ENCODE peak calls at places on chromosomes 5 and 9, in nine cellular contexts. One of them, this sample, is unnamed.

GRCh38 chr5:124808842-124809268 is 62.4 kb upstream of the ZNF608 start:
- DNase-seq in substantia nigra: no peak
- DNase-seq in ELF-1: no peak
- DNase-seq in fibroblast of mammary gland: no peak
- DNase-seq in Ammon's horn: no peak
- DNase-seq in NCI-H69: no peak
- DNase-seq in activated CD8-positive, alpha-beta memory T cell treated with anti-CD3 and anti-CD28 coated beads for 4 hours: no peak
- DNase-seq in fibroblast of lung: no peak
- DNase-seq in ACHN: no peak
- DNase-seq in this sample: no peak

GRCh38 chr5:153672347-153673090 is 182.0 kb downstream of the GRIA1 start:
- DNase-seq in ELF-1: no peak
- DNase-seq in Ammon's horn: no peak
- DNase-seq in activated CD8-positive, alpha-beta memory T cell treated with anti-CD3 and anti-CD28 coated beads for 4 hours: no peak
- DNase-seq in ACHN: no peak
- DNase-seq in fibroblast of lung: peak
- DNase-seq in fibroblast of mammary gland: peak
- DNase-seq in substantia nigra: no peak
- DNase-seq in NCI-H69: no peak
- DNase-seq in this sample: no peak

GRCh38 chr9:130194406-130194932 is 22.3 kb downstream of the NCS1 start:
- DNase-seq in activated CD8-positive, alpha-beta memory T cell treated with anti-CD3 and anti-CD28 coated beads for 4 hours: no peak
- DNase-seq in Ammon's horn: no peak
- DNase-seq in NCI-H69: peak
- DNase-seq in fibroblast of lung: no peak
- DNase-seq in ACHN: no peak
- DNase-seq in substantia nigra: no peak
- DNase-seq in fibroblast of mammary gland: no peak
- DNase-seq in ELF-1: no peak
- DNase-seq in this sample: no peak

GRCh38 chr9:116083837-116084236 is 69.8 kb upstream of the PAPPA start:
- DNase-seq in substantia nigra: no peak
- DNase-seq in NCI-H69: no peak
- DNase-seq in Ammon's horn: no peak
- DNase-seq in ACHN: no peak
- DNase-seq in activated CD8-positive, alpha-beta memory T cell treated with anti-CD3 and anti-CD28 coated beads for 4 hours: no peak
- DNase-seq in fibroblast of lung: no peak
- DNase-seq in fibroblast of mammary gland: no peak
- DNase-seq in ELF-1: no peak
- DNase-seq in this sample: no peak

GRCh38 chr9:37913480-37914153 is 9.7 kb upstream of the SLC25A51 start:
- DNase-seq in substantia nigra: peak
- DNase-seq in fibroblast of lung: peak
- DNase-seq in ELF-1: peak
- DNase-seq in fibroblast of mammary gland: peak
- DNase-seq in activated CD8-positive, alpha-beta memory T cell treated with anti-CD3 and anti-CD28 coated beads for 4 hours: peak
- DNase-seq in ACHN: peak
- DNase-seq in Ammon's horn: peak
- DNase-seq in NCI-H69: peak
- DNase-seq in this sample: peak

GRCh38 chr9:95724253-95724991 is 151.1 kb upstream of the ERCC6L2 start:
- DNase-seq in fibroblast of mammary gland: no peak
- DNase-seq in Ammon's horn: no peak
- DNase-seq in ACHN: no peak
- DNase-seq in NCI-H69: no peak
- DNase-seq in substantia nigra: no peak
- DNase-seq in fibroblast of lung: no peak
- DNase-seq in activated CD8-positive, alpha-beta memory T cell treated with anti-CD3 and anti-CD28 coated beads for 4 hours: peak
- DNase-seq in ELF-1: no peak
- DNase-seq in this sample: peak

GRCh38 chr9:2096376-2096970 is 81.3 kb downstream of the SMARCA2 start:
- DNase-seq in ACHN: no peak
- DNase-seq in fibroblast of mammary gland: no peak
- DNase-seq in fibroblast of lung: no peak
- DNase-seq in ELF-1: no peak
- DNase-seq in substantia nigra: no peak
- DNase-seq in NCI-H69: no peak
- DNase-seq in Ammon's horn: no peak
- DNase-seq in activated CD8-positive, alpha-beta memory T cell treated with anti-CD3 and anti-CD28 coated beads for 4 hours: no peak
- DNase-seq in this sample: no peak

GRCh38 chr9:101791938-101792337 is 53.5 kb upstream of the GRIN3A start:
- DNase-seq in fibroblast of mammary gland: peak
- DNase-seq in Ammon's horn: peak
- DNase-seq in substantia nigra: no peak
- DNase-seq in ELF-1: peak
- DNase-seq in activated CD8-positive, alpha-beta memory T cell treated with anti-CD3 and anti-CD28 coated beads for 4 hours: no peak
- DNase-seq in fibroblast of lung: peak
- DNase-seq in NCI-H69: peak
- DNase-seq in ACHN: peak
- DNase-seq in this sample: peak

GRCh38 chr5:159324097-159324760 is 6.1 kb downstream of the IL12B start:
- DNase-seq in substantia nigra: no peak
- DNase-seq in NCI-H69: no peak
- DNase-seq in fibroblast of lung: peak
- DNase-seq in ACHN: peak
- DNase-seq in Ammon's horn: no peak
- DNase-seq in activated CD8-positive, alpha-beta memory T cell treated with anti-CD3 and anti-CD28 coated beads for 4 hours: no peak
- DNase-seq in ELF-1: peak
- DNase-seq in fibroblast of mammary gland: peak
- DNase-seq in this sample: no peak

GRCh38 chr5:150503386-150503785 is 4.5 kb upstream of the NDST1 start:
- DNase-seq in fibroblast of mammary gland: no peak
- DNase-seq in fibroblast of lung: no peak
- DNase-seq in activated CD8-positive, alpha-beta memory T cell treated with anti-CD3 and anti-CD28 coated beads for 4 hours: no peak
- DNase-seq in ACHN: no peak
- DNase-seq in substantia nigra: no peak
- DNase-seq in NCI-H69: no peak
- DNase-seq in Ammon's horn: no peak
- DNase-seq in ELF-1: no peak
- DNase-seq in this sample: no peak

GRCh38 chr9:124239249-124240073 is 18.3 kb upstream of the NEK6 start:
- DNase-seq in ACHN: no peak
- DNase-seq in NCI-H69: peak
- DNase-seq in Ammon's horn: no peak
- DNase-seq in activated CD8-positive, alpha-beta memory T cell treated with anti-CD3 and anti-CD28 coated beads for 4 hours: no peak
- DNase-seq in substantia nigra: no peak
- DNase-seq in ELF-1: no peak
- DNase-seq in fibroblast of lung: no peak
- DNase-seq in fibroblast of mammary gland: no peak
- DNase-seq in this sample: peak

GRCh38 chr5:154430961-154431630 is 14.7 kb upstream of the SAP30L start:
- DNase-seq in Ammon's horn: no peak
- DNase-seq in fibroblast of lung: no peak
- DNase-seq in ACHN: no peak
- DNase-seq in NCI-H69: no peak
- DNase-seq in substantia nigra: no peak
- DNase-seq in fibroblast of mammary gland: no peak
- DNase-seq in ELF-1: no peak
- DNase-seq in activated CD8-positive, alpha-beta memory T cell treated with anti-CD3 and anti-CD28 coated beads for 4 hours: no peak
- DNase-seq in this sample: no peak

GRCh38 chr9:105694320-105694847 is at the start of gene TMEM38B:
- DNase-seq in NCI-H69: peak
- DNase-seq in ELF-1: peak
- DNase-seq in fibroblast of lung: peak
- DNase-seq in substantia nigra: peak
- DNase-seq in ACHN: peak
- DNase-seq in activated CD8-positive, alpha-beta memory T cell treated with anti-CD3 and anti-CD28 coated beads for 4 hours: peak
- DNase-seq in fibroblast of mammary gland: peak
- DNase-seq in Ammon's horn: peak
- DNase-seq in this sample: peak

GRCh38 chr5:2680979-2681378 is 70.5 kb downstream of the IRX2 start:
- DNase-seq in NCI-H69: no peak
- DNase-seq in fibroblast of lung: peak
- DNase-seq in ACHN: no peak
- DNase-seq in fibroblast of mammary gland: no peak
- DNase-seq in activated CD8-positive, alpha-beta memory T cell treated with anti-CD3 and anti-CD28 coated beads for 4 hours: no peak
- DNase-seq in Ammon's horn: no peak
- DNase-seq in substantia nigra: no peak
- DNase-seq in ELF-1: no peak
- DNase-seq in this sample: no peak

GRCh38 chr5:135842737-135843136 is 8.3 kb downstream of the SLC25A48 start:
- DNase-seq in ACHN: no peak
- DNase-seq in Ammon's horn: peak
- DNase-seq in NCI-H69: no peak
- DNase-seq in ELF-1: no peak
- DNase-seq in fibroblast of mammary gland: no peak
- DNase-seq in activated CD8-positive, alpha-beta memory T cell treated with anti-CD3 and anti-CD28 coated beads for 4 hours: no peak
- DNase-seq in substantia nigra: peak
- DNase-seq in fibroblast of lung: no peak
- DNase-seq in this sample: no peak

GRCh38 chr9:89883401-89884341 is 278.9 kb downstream of the GADD45G start:
- DNase-seq in ACHN: no peak
- DNase-seq in fibroblast of lung: peak
- DNase-seq in NCI-H69: no peak
- DNase-seq in activated CD8-positive, alpha-beta memory T cell treated with anti-CD3 and anti-CD28 coated beads for 4 hours: no peak
- DNase-seq in substantia nigra: no peak
- DNase-seq in Ammon's horn: no peak
- DNase-seq in ELF-1: no peak
- DNase-seq in fibroblast of mammary gland: no peak
- DNase-seq in this sample: no peak

GRCh38 chr5:132686193-132686592 is 12.4 kb downstream of the IL4 start:
- DNase-seq in fibroblast of lung: no peak
- DNase-seq in activated CD8-positive, alpha-beta memory T cell treated with anti-CD3 and anti-CD28 coated beads for 4 hours: no peak
- DNase-seq in fibroblast of mammary gland: no peak
- DNase-seq in substantia nigra: no peak
- DNase-seq in ACHN: no peak
- DNase-seq in Ammon's horn: no peak
- DNase-seq in ELF-1: no peak
- DNase-seq in NCI-H69: no peak
- DNase-seq in this sample: no peak

GRCh38 chr5:141560141-141560540 is 58.7 kb downstream of the DIAPH1 start:
- DNase-seq in activated CD8-positive, alpha-beta memory T cell treated with anti-CD3 and anti-CD28 coated beads for 4 hours: no peak
- DNase-seq in fibroblast of lung: peak
- DNase-seq in Ammon's horn: no peak
- DNase-seq in NCI-H69: peak
- DNase-seq in ACHN: no peak
- DNase-seq in fibroblast of mammary gland: peak
- DNase-seq in ELF-1: no peak
- DNase-seq in substantia nigra: no peak
- DNase-seq in this sample: no peak